ENCODE peak calls at places on chromosomes 3 and 15, in seven cellular contexts. S, E, Z, O, L, T and G are unnamed samples.

GRCh38 chr3:53159415-53160135 is 1.4 kb upstream of the PRKCD start:
- DNase-seq in S (no peak), E (peak; percentile 91), Z (no peak), O (no peak), L (no peak), T (no peak), G (no peak)

GRCh38 chr3:71061037-71061436 is 522.5 kb downstream of the FOXP1 start:
- DNase-seq in S (no peak), E (no peak), Z (no peak), O (no peak), L (no peak), T (no peak), G (no peak)

GRCh38 chr15:71934446-71934845 is 124.1 kb downstream of the NR2E3 start:
- DNase-seq in S (no peak), E (no peak), Z (no peak), O (no peak), L (no peak), T (no peak), G (no peak)

GRCh38 chr3:168285506-168285905 is 189.8 kb upstream of the GOLIM4 start:
- DNase-seq in S (no peak), E (no peak), Z (no peak), O (no peak), L (no peak), T (no peak), G (no peak)

GRCh38 chr3:190577225-190577624 is 63.3 kb downstream of the IL1RAP start:
- DNase-seq in S (no peak), E (no peak), Z (no peak), O (no peak), L (no peak), T (no peak), G (no peak)

GRCh38 chr15:69388259-69388658 is 25.9 kb upstream of the KIF23 start:
- DNase-seq in S (no peak), E (no peak), Z (no peak), O (no peak), L (no peak), T (no peak), G (no peak)

GRCh38 chr3:55690161-55690560 is 203.1 kb upstream of the WNT5A start:
- DNase-seq in S (no peak), E (no peak), Z (no peak), O (no peak), L (no peak), T (peak; percentile 40), G (no peak)

GRCh38 chr15:60101416-60101815 is 97.3 kb downstream of the FOXB1 start:
- DNase-seq in S (no peak), E (no peak), Z (no peak), O (no peak), L (no peak), T (no peak), G (no peak)

GRCh38 chr3:100797921-100798491 is 88.7 kb downstream of the TFG start:
- DNase-seq in S (no peak), E (no peak), Z (no peak), O (no peak), L (no peak), T (peak; percentile 43), G (no peak)

GRCh38 chr3:170697803-170698350 is 112.0 kb upstream of the SLC7A14 start:
- DNase-seq in S (no peak), E (no peak), Z (no peak), O (no peak), L (no peak), T (no peak), G (no peak)

GRCh38 chr3:129063091-129063640 is 2.6 kb downstream of the GP9 start:
- DNase-seq in S (no peak), E (no peak), Z (no peak), O (no peak), L (no peak), T (no peak), G (no peak)

GRCh38 chr3:9101286-9101685 is 138.0 kb upstream of the RAD18 start:
- DNase-seq in S (no peak), E (no peak), Z (no peak), O (no peak), L (no peak), T (no peak), G (no peak)

GRCh38 chr15:85289677-85290365 is 90.6 kb upstream of the AKAP13 start:
- DNase-seq in S (no peak), E (peak; percentile 40), Z (peak; percentile 59), O (peak; percentile 15), L (no peak), T (peak; percentile 31), G (no peak)

GRCh38 chr3:194584866-194585265 is 48.4 kb downstream of the TMEM44 start:
- DNase-seq in S (no peak), E (no peak), Z (peak; percentile 39), O (no peak), L (no peak), T (peak; percentile 61), G (no peak)

GRCh38 chr3:15153103-15153502 is 52.9 kb upstream of the CAPN7 start:
- DNase-seq in S (no peak), E (no peak), Z (no peak), O (no peak), L (no peak), T (no peak), G (no peak)

GRCh38 chr3:131630117-131630516 is 127.3 kb upstream of the MRPL3 start:
- DNase-seq in S (no peak), E (no peak), Z (no peak), O (no peak), L (no peak), T (no peak), G (peak; percentile 36)

GRCh38 chr3:83523470-83524073 is 1435.2 kb upstream of the CADM2 start:
- DNase-seq in S (no peak), E (peak; percentile 8), Z (peak; percentile 46), O (peak; percentile 43), L (no peak), T (no peak), G (no peak)

GRCh38 chr3:146895026-146895749 is 290.0 kb upstream of the PLSCR5 start:
- DNase-seq in S (no peak), E (no peak), Z (peak; percentile 27), O (peak; percentile 75), L (no peak), T (peak; percentile 22), G (no peak)

GRCh38 chr15:101162701-101163483 is 89.0 kb downstream of the CHSY1 start:
- DNase-seq in S (no peak), E (no peak), Z (peak; percentile 84), O (no peak), L (no peak), T (no peak), G (no peak)

GRCh38 chr3:62567097-62568021 is 194.0 kb upstream of the FEZF2 start:
- DNase-seq in S (no peak), E (no peak), Z (peak; percentile 93), O (no peak), L (peak; percentile 38), T (peak; percentile 79), G (no peak)

GRCh38 chr3:132721479-132722164 is 587 bp downstream of the NPHP3 start:
- DNase-seq in S (no peak), E (peak; percentile 65), Z (peak; percentile 61), O (peak; percentile 43), L (no peak), T (peak; percentile 67), G (no peak)

GRCh38 chr15:65394936-65395335 is 17.1 kb upstream of the IGDCC3 start:
- DNase-seq in S (no peak), E (no peak), Z (no peak), O (no peak), L (no peak), T (no peak), G (no peak)

GRCh38 chr15:65396283-65396964 is 18.6 kb upstream of the IGDCC3 start:
- DNase-seq in S (no peak), E (no peak), Z (no peak), O (no peak), L (no peak), T (no peak), G (no peak)

GRCh38 chr15:65394280-65394789 is 16.5 kb upstream of the IGDCC3 start:
- DNase-seq in S (no peak), E (no peak), Z (no peak), O (no peak), L (no peak), T (no peak), G (no peak)

GRCh38 chr15:65396965-65397317 is 19.1 kb upstream of the IGDCC3 start:
- DNase-seq in S (no peak), E (no peak), Z (no peak), O (no peak), L (no peak), T (no peak), G (no peak)

GRCh38 chr15:65395567-65396185 is 17.9 kb upstream of the IGDCC3 start:
- DNase-seq in S (no peak), E (no peak), Z (no peak), O (no peak), L (no peak), T (no peak), G (no peak)
- H3K4me3 ChIP-seq in S (no peak overlapping the region), E (no peak overlapping the region), Z (no peak overlapping the region), O (no peak overlapping the region), L (no peak overlapping the region), T (no peak overlapping the region), G (no peak overlapping the region)

DNA sequence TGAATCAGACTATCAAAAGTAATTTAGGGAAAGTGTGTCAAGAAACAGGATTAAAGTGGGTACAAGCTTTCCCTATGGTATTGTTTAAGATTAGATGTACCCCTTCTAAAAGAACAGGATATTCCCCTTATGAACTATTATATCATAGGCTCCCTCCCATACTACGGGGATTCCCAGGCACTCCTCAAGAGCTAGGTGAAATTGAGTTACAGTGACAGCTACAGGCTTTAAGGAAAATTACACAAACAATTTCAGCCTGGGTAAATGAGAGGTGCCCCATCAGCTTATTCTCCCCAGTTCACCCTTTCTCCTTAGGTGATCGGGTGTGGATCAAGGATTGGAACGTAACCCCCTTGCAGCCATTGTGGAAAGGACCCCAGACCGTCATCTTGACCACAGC is 240.8 kb upstream of the CNTN6 start:
- DNase-seq in S (no peak), E (no peak), Z (no peak), O (no peak), L (no peak), T (no peak), G (no peak)
- TF ChIP-seq CTCF in S (no peak), E (no peak), Z (no peak), O (peak; percentile 58), L (no peak), T (no peak), G (peak; percentile 41)

GRCh38 chr3:43994594-43995077 is 247.1 kb upstream of the TOPAZ1 start:
- DNase-seq in S (no peak), E (no peak), Z (no peak), O (no peak), L (no peak), T (no peak), G (no peak)
- H3K4me3 ChIP-seq in S (peak overlapping the region; percentile 52), E (peak overlapping the region; percentile 14), Z (peak overlapping the region; percentile 38), O (peak overlapping the region; percentile 31), L (no peak overlapping the region), T (no peak overlapping the region), G (peak overlapping the region; percentile 43)

GRCh38 chr3:184311633-184312032 is 2.8 kb upstream of the EIF4G1 start:
- DNase-seq in S (no peak), E (no peak), Z (no peak), O (no peak), L (no peak), T (no peak), G (no peak)

GRCh38 chr3:184306573-184306972 is 7.5 kb downstream of the PSMD2 start:
- DNase-seq in S (no peak), E (no peak), Z (no peak), O (no peak), L (no peak), T (no peak), G (no peak)

GRCh38 chr3:184305577-184305976 is 6.5 kb downstream of the PSMD2 start:
- DNase-seq in S (no peak), E (no peak), Z (peak; percentile 29), O (no peak), L (no peak), T (peak; percentile 14), G (no peak)

GRCh38 chr3:184314363-184314699 is at the start of gene EIF4G1:
- DNase-seq in S (peak; percentile 88), E (peak; percentile 96), Z (peak; percentile 94), O (peak; percentile 69), L (peak; percentile 95), T (peak; percentile 94), G (peak; percentile 80)

GRCh38 chr3:184308744-184309143 is 5.7 kb upstream of the EIF4G1 start:
- DNase-seq in S (no peak), E (no peak), Z (no peak), O (no peak), L (no peak), T (no peak), G (no peak)
- TF ChIP-seq CTCF in S (no peak), E (no peak), Z (no peak), O (no peak), L (no peak), T (no peak), G (no peak)